ENCODE peak calls at places on chromosomes 6 and 20, in six cellular contexts. S is brain microvascular endothelial cell, Q is mesendoderm, G is DND-41, B is H9, P is heart right ventricle. Z is an unnamed sample.

GRCh38 chr6:132133734-132134490 is 182.7 kb upstream of the CCN2 start:
- DNase-seq in S (peak), B (no peak), P (no peak), Q (no peak), G (no peak), Z (no peak)

GRCh38 chr6:41338654-41339053 is 3.2 kb downstream of the NCR2 start:
- DNase-seq in G (no peak), S (no peak), P (no peak), B (no peak), Q (no peak), Z (no peak)

GRCh38 chr20:40682104-40683045 is 6.7 kb downstream of the MAFB start:
- DNase-seq in P (no peak), G (no peak), Q (no peak), B (no peak), S (no peak), Z (no peak)

GRCh38 chr6:144722214-144722737 is 437.1 kb downstream of the UTRN start:
- DNase-seq in S (peak), P (no peak), B (no peak), G (no peak), Q (no peak), Z (no peak)

GRCh38 chr6:168192195-168192900 is 113.3 kb upstream of the FRMD1 start:
- DNase-seq in Q (no peak), P (no peak), G (no peak), B (peak), S (no peak), Z (no peak)

GRCh38 chr6:15662246-15663056 is at the start of gene DTNBP1:
- DNase-seq in B (peak), S (peak), P (peak), G (peak), Q (peak), Z (peak)

GRCh38 chr6:153106021-153106420 is 25.1 kb downstream of the RGS17 start:
- DNase-seq in P (no peak), S (no peak), Q (no peak), B (no peak), G (no peak), Z (no peak)

GRCh38 chr6:169344651-169345050 is 91.0 kb upstream of the THBS2 start:
- DNase-seq in B (no peak), P (no peak), G (no peak), Q (no peak), S (no peak), Z (no peak)

GRCh38 chr20:22371843-22372242 is 212.5 kb downstream of the FOXA2 start:
- DNase-seq in P (no peak), Q (no peak), G (peak), S (no peak), B (no peak), Z (no peak)

GRCh38 chr20:48360338-48360698 is 467.5 kb downstream of the PREX1 start:
- DNase-seq in B (no peak), P (no peak), G (no peak), Q (no peak), S (no peak), Z (no peak)

GRCh38 chr6:167565884-167566491 is 241.1 kb downstream of the TTLL2 start:
- DNase-seq in G (no peak), Q (peak), S (no peak), P (peak), B (no peak), Z (no peak)

GRCh38 chr20:39862613-39863012 is 826.4 kb downstream of the MAFB start:
- DNase-seq in P (no peak), Q (no peak), G (no peak), B (no peak), S (no peak), Z (no peak)

GRCh38 chr6:75135447-75135846 is 70.4 kb downstream of the COL12A1 start:
- DNase-seq in P (no peak), B (no peak), S (no peak), Q (no peak), G (no peak), Z (no peak)

GRCh38 chr20:48965189-48965910 is 43.8 kb downstream of the ARFGEF2 start:
- DNase-seq in B (no peak), G (no peak), Q (no peak), P (no peak), S (no peak), Z (no peak)

GRCh38 chr6:34795836-34796425 is 4.0 kb downstream of the BLTP3A start:
- DNase-seq in Q (no peak), G (no peak), P (no peak), B (no peak), S (peak), Z (no peak)

GRCh38 chr6:117440558-117441525 is 15.1 kb upstream of the ROS1 start:
- DNase-seq in P (no peak), G (no peak), B (no peak), S (peak), Q (no peak), Z (no peak)

GRCh38 chr6:158329531-158329930 is 17.3 kb downstream of the TULP4 start:
- DNase-seq in S (no peak), Q (no peak), P (no peak), G (no peak), B (no peak), Z (no peak)
- H3K27ac ChIP-seq in S (no peak), Q (no peak), P (no peak), G (no peak), B (no peak), Z (no peak)

DNA sequence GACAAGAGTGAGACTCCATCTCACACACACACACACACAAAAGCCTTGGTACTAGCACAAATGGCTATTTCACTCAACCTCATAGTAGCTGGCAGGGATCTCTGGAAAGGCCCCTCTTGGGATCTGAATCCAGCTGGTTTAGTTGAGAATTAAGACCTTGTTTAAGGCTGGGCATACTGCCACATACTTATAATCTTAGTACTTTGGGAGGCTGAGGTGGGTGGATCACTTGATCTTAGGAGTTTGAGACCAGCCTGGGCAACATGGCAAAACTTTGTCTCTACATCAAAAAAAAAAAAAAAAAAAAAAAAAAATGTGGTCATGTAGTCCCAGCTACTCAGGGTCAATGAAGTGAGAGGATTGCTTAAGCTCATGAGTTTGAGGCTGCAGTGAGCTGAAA is 628.3 kb downstream of the MMUT start:
- DNase-seq in B (no peak), P (no peak), Q (no peak), S (no peak), G (no peak), Z (no peak)
- H3K27ac ChIP-seq in B (no peak), P (no peak), Q (no peak), S (no peak), G (no peak), Z (no peak)

GRCh38 chr20:20137851-20138250 is 85.5 kb downstream of the CFAP61 start:
- DNase-seq in B (no peak), S (no peak), G (no peak), Q (no peak), P (no peak), Z (no peak)
- H3K27ac ChIP-seq in B (no peak), S (no peak), G (no peak), Q (no peak), P (peak), Z (no peak)

GRCh38 chr20:5923493-5923892 is 26.8 kb downstream of the TRMT6 start:
- DNase-seq in S (no peak), G (no peak), P (no peak), B (no peak), Q (no peak), Z (no peak)
- H3K27ac ChIP-seq in S (no peak), G (no peak), P (no peak), B (no peak), Q (no peak), Z (no peak)

DNA sequence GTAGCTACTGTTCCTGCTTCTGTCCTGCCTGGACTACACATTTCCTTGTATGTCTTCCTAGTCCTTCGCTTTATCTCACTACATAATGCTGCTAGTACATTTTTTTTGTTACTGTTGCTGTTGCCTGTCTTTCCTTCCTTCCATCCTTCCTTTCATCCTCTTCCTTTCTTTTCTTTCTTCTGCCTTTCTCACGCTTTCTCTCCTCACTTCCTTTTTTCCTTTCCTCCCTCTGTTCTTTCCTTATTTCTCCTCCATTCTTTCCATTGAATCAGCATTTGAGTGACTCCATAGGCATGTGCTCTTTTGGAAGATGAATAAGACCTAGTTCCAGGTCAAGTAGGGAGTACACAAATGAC is 46.3 kb downstream of the MAP3K4 start:
- DNase-seq in S (no peak), Q (no peak), P (no peak), G (no peak), B (no peak), Z (no peak)
- H3K27ac ChIP-seq in S (peak), Q (no peak), P (peak), G (no peak), B (no peak), Z (no peak)

GRCh38 chr6:56368484-56368883 is 121.1 kb upstream of the COL21A1 start:
- DNase-seq in S (no peak), B (no peak), G (no peak), Q (no peak), P (no peak), Z (no peak)

GRCh38 chr6:56372621-56373020 is 125.2 kb upstream of the COL21A1 start:
- DNase-seq in Q (no peak), G (no peak), S (no peak), B (no peak), P (no peak), Z (no peak)

GRCh38 chr6:56370127-56370540 is 122.8 kb upstream of the COL21A1 start:
- DNase-seq in B (peak), Q (peak), P (peak), S (peak), G (no peak), Z (no peak)

GRCh38 chr6:56374841-56375369 is 127.5 kb upstream of the COL21A1 start:
- DNase-seq in S (peak), Q (no peak), P (peak), B (no peak), G (no peak), Z (no peak)

DNA sequence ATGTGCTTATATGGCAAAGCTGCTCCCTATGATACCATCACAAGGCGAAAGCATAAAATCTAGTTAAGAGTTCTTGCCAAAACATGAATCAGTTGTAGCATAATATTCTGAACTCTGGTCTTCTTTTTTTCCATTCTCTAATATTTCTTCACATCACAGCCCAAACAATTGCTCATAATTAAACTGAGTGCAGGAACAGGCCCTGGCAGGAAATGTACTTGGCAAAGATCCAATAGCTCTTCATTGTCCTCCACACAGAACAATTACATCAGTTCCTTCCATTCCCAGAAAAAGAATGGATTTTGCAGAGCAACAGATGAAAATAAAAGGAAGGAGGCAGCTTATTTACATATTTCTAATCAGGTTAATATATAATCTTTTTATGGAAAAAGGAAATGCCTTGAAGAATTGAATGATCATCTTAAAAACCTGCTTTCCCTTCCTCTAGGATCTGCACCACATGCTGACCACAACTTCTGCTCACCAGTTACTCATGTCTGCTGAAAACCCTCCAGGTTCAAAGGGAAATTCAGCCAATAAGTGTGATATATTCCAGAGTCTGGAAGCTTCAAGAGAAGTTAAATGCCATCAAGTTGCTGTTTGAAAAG is 123.3 kb upstream of the COL21A1 start:
- DNase-seq in G (no peak), S (peak), P (peak), B (no peak), Q (no peak), Z (no peak)
- H3K27ac ChIP-seq in G (no peak), S (peak), P (peak), B (no peak), Q (no peak), Z (no peak)

GRCh38 chr6:154459513-154459912 is 51.0 kb downstream of the CNKSR3 start:
- DNase-seq in B (no peak), S (no peak), G (no peak), Q (no peak), P (no peak), Z (no peak)

GRCh38 chr6:154458565-154459475 is 51.7 kb downstream of the CNKSR3 start:
- DNase-seq in G (no peak), Q (no peak), P (no peak), B (no peak), S (no peak), Z (no peak)

GRCh38 chr6:154462425-154462824 is 48.1 kb downstream of the CNKSR3 start:
- DNase-seq in G (no peak), Q (no peak), S (no peak), B (no peak), P (no peak), Z (no peak)

GRCh38 chr6:154461348-154461747 is 49.1 kb downstream of the CNKSR3 start:
- DNase-seq in S (no peak), B (no peak), Q (no peak), G (no peak), P (no peak), Z (no peak)

GRCh38 chr6:154460306-154461071 is 50.0 kb downstream of the CNKSR3 start:
- DNase-seq in B (no peak), S (peak), G (no peak), P (no peak), Q (no peak), Z (no peak)
- H3K27ac ChIP-seq in B (no peak), S (no peak), G (no peak), P (no peak), Q (no peak), Z (no peak)

GRCh38 chr6:119349341-119350201 is at the start of gene MAN1A1:
- DNase-seq in G (peak), B (peak), S (peak), P (peak), Q (peak), Z (peak)

GRCh38 chr6:119347466-119348307 is 1.9 kb downstream of the MAN1A1 start:
- DNase-seq in Q (no peak), G (no peak), P (peak), B (no peak), S (no peak), Z (peak)

GRCh38 chr6:119349041-119349340 is 570 bp downstream of the MAN1A1 start:
- DNase-seq in Q (no peak), G (no peak), P (no peak), S (no peak), B (no peak), Z (no peak)

GRCh38 chr6:119346914-119347313 is 2.6 kb downstream of the MAN1A1 start:
- DNase-seq in P (no peak), Q (no peak), G (no peak), S (no peak), B (no peak), Z (no peak)

DNA sequence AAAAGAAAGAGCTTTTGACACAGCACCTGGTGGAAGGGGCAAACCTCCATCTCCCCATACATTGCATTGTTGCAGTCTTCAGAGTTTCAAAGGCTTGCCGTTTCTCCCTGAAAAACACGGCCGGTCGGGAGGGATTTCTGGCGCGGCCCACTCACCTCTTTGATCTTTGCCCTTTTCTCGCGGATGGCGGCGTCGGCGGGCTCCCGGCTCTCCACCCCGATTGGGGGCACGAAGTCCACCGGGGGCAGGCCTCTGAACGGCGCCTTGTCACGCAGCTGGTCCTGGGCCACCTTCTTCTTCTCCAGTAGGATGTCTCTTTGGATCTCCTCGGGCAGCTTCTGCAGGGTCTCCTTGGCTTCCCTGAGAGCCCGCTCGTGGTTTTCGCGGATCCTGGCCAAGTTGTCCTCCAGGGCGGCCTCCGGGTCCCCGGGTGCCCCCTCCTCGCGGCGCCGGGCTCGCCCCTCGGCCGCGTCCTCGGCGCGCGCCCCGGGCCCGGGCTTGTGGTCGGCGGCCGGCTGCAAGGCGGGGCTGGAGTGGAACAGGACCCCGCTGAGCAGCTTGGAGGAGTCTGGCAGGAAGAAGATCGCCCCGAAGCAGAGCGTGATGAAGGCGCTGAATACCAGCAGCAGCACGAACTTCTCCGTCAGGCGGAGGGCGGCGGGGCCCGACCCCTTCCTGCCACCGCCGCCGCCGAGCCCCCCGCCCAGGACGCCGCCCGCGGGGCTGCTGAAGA is 1.1 kb downstream of the MAN1A1 start:
- DNase-seq in Q (peak), P (peak), S (no peak), G (peak), B (peak), Z (no peak)
- H3K27ac ChIP-seq in Q (no peak), P (peak), S (no peak), G (peak), B (no peak), Z (peak)

GRCh38 chr6:137001287-137001976 is 43.3 kb downstream of the IL20RA start:
- DNase-seq in B (peak), S (no peak), Q (peak), G (no peak), P (no peak), Z (no peak)
- H3K27ac ChIP-seq in B (no peak), S (no peak), Q (no peak), G (no peak), P (no peak), Z (no peak)

GRCh38 chr6:39855356-39855995 is 63.3 kb downstream of the DAAM2 start:
- DNase-seq in P (no peak), G (no peak), Q (no peak), S (peak), B (no peak), Z (no peak)
- H3K27ac ChIP-seq in P (peak), G (no peak), Q (no peak), S (peak), B (no peak), Z (peak)